ENCODE peak calls at places on chromosomes 6 and 20, in five cellular contexts. Z is GM06990, W is right lobe of liver, X is astrocyte, P is SJCRH30. J is an unnamed sample. For H3K27me3 and H3K36me3, the result is how much of the 10 kb centered on the place peaks cover.

GRCh38 chr20:36158160-36158741 is 3.7 kb downstream of the EPB41L1 start:
- DNase-seq in P (no peak), Z (no peak), W (no peak), X (no peak), J (no peak)

GRCh38 chr6:85404497-85405174 is 45.2 kb upstream of the NT5E start:
- DNase-seq in W (no peak), P (no peak), Z (no peak), X (peak), J (no peak)

GRCh38 chr6:20875369-20875963 is 341.2 kb downstream of the CDKAL1 start:
- DNase-seq in X (peak), P (peak), Z (no peak), W (no peak), J (peak)

GRCh38 chr6:10030942-10031537 is 383.8 kb downstream of the TFAP2A start:
- DNase-seq in P (no peak), X (no peak), W (no peak), Z (no peak), J (peak)

GRCh38 chr6:16006681-16007080 is 122.2 kb upstream of the MYLIP start:
- DNase-seq in W (no peak), X (no peak), P (no peak), Z (no peak), J (no peak)

GRCh38 chr6:1770435-1770843 is 160.7 kb downstream of the FOXC1 start:
- DNase-seq in X (peak), Z (peak), P (peak), W (no peak), J (no peak)

GRCh38 chr6:40577672-40578071 is 9.5 kb downstream of the LRFN2 start:
- DNase-seq in X (no peak), P (no peak), W (no peak), Z (no peak), J (peak)

GRCh38 chr20:4869290-4870193 is 131.8 kb downstream of the SLC23A2 start:
- DNase-seq in W (no peak), Z (no peak), P (no peak), X (peak), J (no peak)

GRCh38 chr6:54074591-54075195 is 36.5 kb upstream of the MLIP start:
- DNase-seq in W (no peak), P (peak), X (no peak), Z (no peak), J (no peak)

GRCh38 chr20:24504331-24505285 is 35.2 kb downstream of the SYNDIG1 start:
- DNase-seq in Z (no peak), X (no peak), P (no peak), W (no peak), J (no peak)

GRCh38 chr6:160167547-160168391 is 46.2 kb downstream of the SLC22A1 start:
- DNase-seq in W (no peak), Z (no peak), P (no peak), X (no peak), J (no peak)

GRCh38 chr6:105991561-105992314 is 94.4 kb upstream of the PRDM1 start:
- DNase-seq in P (no peak), Z (no peak), X (no peak), W (peak), J (peak)

GRCh38 chr6:56804996-56805395 is 149.9 kb upstream of the BEND6 start:
- DNase-seq in X (peak), Z (no peak), P (no peak), W (no peak), J (no peak)

GRCh38 chr6:10618409-10618808 is 76.0 kb downstream of the C6orf52 start:
- DNase-seq in X (no peak), P (no peak), W (no peak), Z (no peak), J (no peak)

GRCh38 chr6:126302191-126302590 is 37.7 kb upstream of the CENPW start:
- DNase-seq in W (no peak), P (no peak), X (no peak), Z (no peak), J (no peak)

GRCh38 chr20:6122111-6122872 is 538 bp downstream of the FERMT1 start:
- DNase-seq in P (no peak), X (peak), Z (no peak), W (no peak), J (peak)

GRCh38 chr20:22582960-22583772 is 1.2 kb downstream of the FOXA2 start:
- DNase-seq in P (peak), Z (no peak), X (no peak), W (no peak), J (peak)

GRCh38 chr20:58579819-58580492 is 64.8 kb upstream of the APCDD1L start:
- DNase-seq in Z (no peak), P (no peak), X (no peak), W (no peak), J (no peak)

GRCh38 chr6:104064876-104065275 is 794.8 kb downstream of the HACE1 start:
- DNase-seq in P (no peak), Z (no peak), W (no peak), X (no peak), J (no peak)

GRCh38 chr6:30903236-30903635 is 4.8 kb upstream of the GTF2H4 start:
- DNase-seq in W (no peak), X (no peak), Z (no peak), P (no peak), J (no peak)

GRCh38 chr6:7910298-7910653 is 312 bp downstream of the TXNDC5 start:
- DNase-seq in X (no peak), Z (no peak), P (no peak), W (no peak), J (no peak)

GRCh38 chr6:166032366-166033171 is 135.1 kb downstream of the TBXT start:
- DNase-seq in P (no peak), Z (no peak), X (peak), W (no peak), J (no peak)

GRCh38 chr6:84390334-84390733 is 162.9 kb upstream of the CEP162 start:
- DNase-seq in W (no peak), P (no peak), X (no peak), Z (no peak), J (no peak)

GRCh38 chr20:25195014-25195961 is at the start of gene ENTPD6:
- DNase-seq in P (peak), W (peak), X (peak), Z (peak), J (peak)

GRCh38 chr6:170289971-170290305 is 940 bp downstream of the DLL1 start:
- DNase-seq in P (no peak), X (no peak), Z (no peak), W (peak), J (no peak)

GRCh38 chr20:9306521-9306920 is 207.9 kb upstream of the LAMP5 start:
- DNase-seq in P (no peak), Z (no peak), X (peak), W (no peak), J (no peak)

GRCh38 chr20:45781391-45781931 is 10.2 kb downstream of the WFDC3 start:
- DNase-seq in X (peak), Z (no peak), W (no peak), P (peak), J (no peak)

GRCh38 chr6:45728674-45729073 is 287.0 kb downstream of the CLIC5 start:
- DNase-seq in Z (no peak), X (peak), W (no peak), P (peak), J (no peak)

GRCh38 chr6:26327450-26328264 is 37.3 kb upstream of the BTN3A2 start:
- DNase-seq in Z (peak), P (no peak), W (no peak), X (peak), J (no peak)

GRCh38 chr20:42795399-42795798 is 394.3 kb downstream of the PTPRT start:
- DNase-seq in W (no peak), X (no peak), P (no peak), Z (no peak), J (no peak)

GRCh38 chr20:7744411-7744810 is 195.8 kb downstream of the HAO1 start:
- DNase-seq in P (no peak), X (peak), Z (no peak), W (no peak), J (no peak)

GRCh38 chr6:1916334-1916985 is 306.7 kb downstream of the FOXC1 start:
- DNase-seq in P (no peak), W (no peak), X (peak), Z (no peak), J (no peak)

GRCh38 chr6:89048985-89049384 is 31.6 kb upstream of the PNRC1 start:
- DNase-seq in Z (no peak), X (no peak), W (no peak), P (no peak), J (no peak)

GRCh38 chr20:57813870-57814269 is 104.1 kb upstream of the PMEPA1 start:
- DNase-seq in P (no peak), X (no peak), Z (no peak), W (no peak), J (no peak)

GRCh38 chr20:4300921-4301320 is 285.6 kb upstream of the RNF24 start:
- DNase-seq in P (no peak), Z (no peak), X (no peak), W (no peak), J (no peak)

GRCh38 chr20:43752561-43753301 is 25.9 kb upstream of the GTSF1L start:
- DNase-seq in P (peak), W (no peak), X (peak), Z (peak), J (no peak)

GRCh38 chr6:91299544-91300491 is 712.9 kb upstream of the MAP3K7 start:
- DNase-seq in P (peak), W (no peak), Z (no peak), X (peak), J (peak)
- H3K4me3 ChIP-seq in P (no peak), W (no peak), Z (no peak), X (no peak), J (no peak)

GRCh38 chr6:41638801-41639555 is 710 bp downstream of the MDFI start:
- DNase-seq in Z (no peak), P (peak), X (peak), W (no peak), J (peak)
- H3K27me3 ChIP-seq in Z (under half), P (under half), X (under half), W (under half), J (under half)

DNA sequence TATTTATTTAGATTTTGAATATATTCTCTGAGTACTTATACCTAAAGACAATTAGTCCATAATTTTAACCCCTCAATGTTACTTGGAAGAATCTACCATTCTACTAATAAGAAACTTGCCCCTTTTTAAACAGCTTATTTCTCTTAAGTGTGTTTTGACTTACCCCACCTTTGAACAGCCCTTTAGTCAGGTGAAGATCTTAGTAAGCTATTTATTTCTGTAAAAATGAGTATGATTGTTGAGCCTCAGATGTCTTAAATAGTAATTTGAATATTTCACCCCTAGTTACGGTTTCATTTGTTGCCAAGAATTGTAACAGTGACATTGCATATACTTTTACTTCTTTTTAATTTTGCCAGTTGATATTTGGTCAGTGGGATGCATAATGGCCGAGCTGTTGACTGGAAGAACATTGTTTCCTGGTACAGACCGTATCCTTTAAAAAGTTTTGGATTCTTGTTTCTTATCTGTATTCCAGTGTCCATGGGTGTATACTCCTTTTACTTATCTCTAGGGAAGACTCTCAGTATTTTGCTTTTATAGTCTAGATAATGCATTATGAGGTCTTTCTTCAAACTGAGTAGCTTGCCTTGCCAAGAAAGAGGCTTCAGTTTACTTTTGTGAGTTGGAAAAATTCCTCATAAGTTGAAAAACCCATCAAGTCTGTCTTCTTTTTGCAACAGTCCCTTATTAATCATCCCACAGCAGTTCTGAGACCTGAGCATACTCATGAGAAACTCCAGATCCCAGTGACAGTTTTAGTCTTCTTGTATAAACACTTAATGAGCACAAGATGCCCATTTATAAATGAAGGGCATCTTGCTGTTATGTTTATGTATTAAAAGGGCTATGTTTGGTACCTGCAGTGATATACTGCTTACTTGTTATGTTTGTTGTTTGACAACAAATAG is 48.8 kb downstream of the MAPK14 start:
- DNase-seq in Z (no peak), W (no peak), X (no peak), P (no peak), J (no peak)
- H3K36me3 ChIP-seq in Z (under half), W (under half), X (under half), P (under half), J (under half)

GRCh38 chr6:132817554-132818403 is 3.4 kb downstream of the RPS12 start:
- DNase-seq in X (no peak), W (no peak), Z (no peak), P (no peak), J (no peak)

GRCh38 chr6:132818404-132819359 is 4.3 kb downstream of the RPS12 start:
- DNase-seq in X (no peak), Z (no peak), W (no peak), P (no peak), J (no peak)

GRCh38 chr6:132819405-132820145 is 5.2 kb downstream of the RPS12 start:
- DNase-seq in W (no peak), X (no peak), P (no peak), Z (no peak), J (no peak)

GRCh38 chr6:132814716-132815570 is 574 bp downstream of the RPS12 start:
- DNase-seq in X (no peak), P (no peak), W (no peak), Z (no peak), J (no peak)

GRCh38 chr6:132816665-132817064 is 2.3 kb downstream of the RPS12 start:
- DNase-seq in P (no peak), X (no peak), W (no peak), Z (no peak), J (no peak)
- H3K4me3 ChIP-seq in P (no peak), X (peak), W (no peak), Z (peak), J (no peak)

DNA sequence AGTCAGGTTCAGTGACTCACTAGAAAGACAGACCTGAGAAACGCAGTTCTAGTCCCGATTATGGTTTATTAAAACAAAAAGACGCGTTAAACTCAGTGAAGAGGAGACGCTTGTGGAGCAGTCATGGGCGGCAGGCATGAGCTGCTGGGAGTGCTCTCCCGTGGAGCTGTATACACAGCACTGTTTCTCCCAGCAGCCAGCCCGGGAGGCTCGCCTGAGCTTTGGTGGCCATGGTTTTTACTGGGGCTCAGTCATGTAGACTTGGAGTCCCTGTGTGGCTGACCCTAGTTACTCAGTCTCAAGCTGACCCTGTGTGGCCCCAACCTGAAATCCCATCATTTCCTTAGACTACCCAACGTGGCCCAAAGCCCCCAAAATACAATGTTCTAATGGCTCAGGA is 41.2 kb upstream of the BHLHE23 start:
- DNase-seq in W (no peak), Z (no peak), X (no peak), P (no peak), J (no peak)
- H3K27me3 ChIP-seq in W (under half), Z (under half), X (under half), P (half or more), J (under half)

GRCh38 chr20:1456300-1456699 is 10.3 kb downstream of the NSFL1C start:
- DNase-seq in P (no peak), W (no peak), Z (no peak), X (peak), J (no peak)
- H3K36me3 ChIP-seq in P (half or more), W (half or more), Z (under half), X (half or more), J (half or more)

DNA sequence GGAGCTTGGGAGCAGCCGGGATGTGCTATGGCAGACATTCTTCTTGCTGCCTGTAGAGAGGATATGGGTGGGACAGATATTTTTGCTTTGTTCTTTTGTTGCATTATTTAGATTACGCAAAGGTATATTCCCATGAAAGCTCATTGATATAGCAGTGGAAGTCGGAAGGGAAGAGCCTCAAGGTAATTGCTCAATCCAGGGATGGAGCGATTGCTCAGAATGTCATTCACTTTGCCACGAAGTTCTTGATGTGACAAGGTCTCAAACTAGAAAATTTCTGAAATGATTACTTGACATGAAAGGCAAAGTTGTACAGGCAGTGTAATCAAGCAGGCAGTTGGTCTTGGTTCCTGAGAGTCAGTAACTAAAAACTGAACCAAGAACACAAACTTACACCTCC is 615.6 kb upstream of the CDH4 start:
- DNase-seq in X (no peak), Z (no peak), P (no peak), W (no peak), J (no peak)
- H3K4me3 ChIP-seq in X (no peak), Z (no peak), P (no peak), W (no peak), J (no peak)

GRCh38 chr20:869606-870005 is 36.1 kb downstream of the FAM110A start:
- DNase-seq in P (no peak), X (no peak), Z (no peak), W (no peak), J (no peak)

GRCh38 chr20:871948-872347 is 38.4 kb downstream of the FAM110A start:
- DNase-seq in W (no peak), Z (no peak), X (no peak), P (no peak), J (no peak)

GRCh38 chr20:872855-873520 is 39.5 kb downstream of the FAM110A start:
- DNase-seq in X (no peak), Z (no peak), P (no peak), W (no peak), J (peak)

GRCh38 chr20:871436-871835 is 37.9 kb downstream of the FAM110A start:
- DNase-seq in P (no peak), X (no peak), W (no peak), Z (no peak), J (no peak)

GRCh38 chr20:870758-871157 is 37.2 kb downstream of the FAM110A start:
- DNase-seq in Z (no peak), W (no peak), P (no peak), X (no peak), J (no peak)
- H3K27me3 ChIP-seq in Z (under half), W (under half), P (under half), X (under half), J (under half)

GRCh38 chr20:33751775-33752174 is 20.0 kb downstream of the ZNF341 start:
- DNase-seq in W (no peak), P (no peak), Z (no peak), X (no peak), J (no peak)
- H3K36me3 ChIP-seq in W (under half), P (under half), Z (under half), X (under half), J (under half)